ENCODE peak calls at places on chromosomes 1 and 21, in seven cellular contexts. One of them, this sample, is unnamed. For H3K36me3 and H3K4me1, the result is how much of the 10 kb centered on the place peaks cover.

GRCh38 chr1:28341591-28341990 is 12.8 kb downstream of the MED18 start:
- DNase-seq in mucosa of descending colon: no peak
- DNase-seq in IMR-90: peak
- DNase-seq in mesendoderm: peak
- DNase-seq in cardiac muscle cell: no peak
- DNase-seq in ovary: no peak
- DNase-seq in naive thymus-derived CD4-positive, alpha-beta T cell: no peak
- DNase-seq in this sample: no peak

GRCh38 chr1:154714638-154715037 is 106.7 kb upstream of the ADAR start:
- DNase-seq in IMR-90: peak
- DNase-seq in mucosa of descending colon: peak
- DNase-seq in ovary: no peak
- DNase-seq in mesendoderm: peak
- DNase-seq in naive thymus-derived CD4-positive, alpha-beta T cell: no peak
- DNase-seq in cardiac muscle cell: peak
- DNase-seq in this sample: no peak

GRCh38 chr1:248858096-248858890 is 592 bp downstream of the ZNF692 start:
- DNase-seq in ovary: peak
- DNase-seq in cardiac muscle cell: peak
- DNase-seq in IMR-90: peak
- DNase-seq in mucosa of descending colon: peak
- DNase-seq in mesendoderm: peak
- DNase-seq in naive thymus-derived CD4-positive, alpha-beta T cell: peak
- DNase-seq in this sample: no peak

GRCh38 chr1:39204441-39205081 is at the start of gene MACF1:
- DNase-seq in cardiac muscle cell: peak
- DNase-seq in mucosa of descending colon: peak
- DNase-seq in ovary: peak
- DNase-seq in naive thymus-derived CD4-positive, alpha-beta T cell: no peak
- DNase-seq in mesendoderm: peak
- DNase-seq in IMR-90: peak
- DNase-seq in this sample: no peak

GRCh38 chr1:16168622-16169021 is 12.8 kb upstream of the EPHA2 start:
- DNase-seq in mucosa of descending colon: peak
- DNase-seq in IMR-90: no peak
- DNase-seq in ovary: no peak
- DNase-seq in mesendoderm: no peak
- DNase-seq in cardiac muscle cell: no peak
- DNase-seq in naive thymus-derived CD4-positive, alpha-beta T cell: no peak
- DNase-seq in this sample: no peak

GRCh38 chr1:224509881-224510280 is 75.3 kb upstream of the WDR26 start:
- DNase-seq in mesendoderm: no peak
- DNase-seq in mucosa of descending colon: no peak
- DNase-seq in naive thymus-derived CD4-positive, alpha-beta T cell: no peak
- DNase-seq in IMR-90: peak
- DNase-seq in cardiac muscle cell: no peak
- DNase-seq in ovary: no peak
- DNase-seq in this sample: no peak

GRCh38 chr21:20997633-20998455 is at the start of gene NCAM2:
- DNase-seq in ovary: peak
- DNase-seq in mucosa of descending colon: peak
- DNase-seq in cardiac muscle cell: peak
- DNase-seq in mesendoderm: peak
- DNase-seq in IMR-90: peak
- DNase-seq in naive thymus-derived CD4-positive, alpha-beta T cell: peak
- DNase-seq in this sample: no peak

GRCh38 chr1:67687649-67688048 is 2.6 kb downstream of the GADD45A start:
- DNase-seq in mucosa of descending colon: no peak
- DNase-seq in mesendoderm: peak
- DNase-seq in IMR-90: peak
- DNase-seq in cardiac muscle cell: no peak
- DNase-seq in naive thymus-derived CD4-positive, alpha-beta T cell: no peak
- DNase-seq in ovary: no peak
- DNase-seq in this sample: no peak

GRCh38 chr1:225896937-225897549 is 8.1 kb upstream of the LEFTY1 start:
- DNase-seq in IMR-90: peak
- DNase-seq in naive thymus-derived CD4-positive, alpha-beta T cell: peak
- DNase-seq in mesendoderm: peak
- DNase-seq in mucosa of descending colon: peak
- DNase-seq in ovary: no peak
- DNase-seq in cardiac muscle cell: no peak
- DNase-seq in this sample: no peak

GRCh38 chr1:156864796-156865195 is 4.1 kb downstream of the NTRK1 start:
- DNase-seq in IMR-90: no peak
- DNase-seq in mucosa of descending colon: no peak
- DNase-seq in mesendoderm: no peak
- DNase-seq in naive thymus-derived CD4-positive, alpha-beta T cell: no peak
- DNase-seq in cardiac muscle cell: no peak
- DNase-seq in ovary: no peak
- DNase-seq in this sample: no peak

GRCh38 chr1:156868341-156868740 is 7.7 kb downstream of the NTRK1 start:
- DNase-seq in mesendoderm: no peak
- DNase-seq in ovary: no peak
- DNase-seq in mucosa of descending colon: no peak
- DNase-seq in naive thymus-derived CD4-positive, alpha-beta T cell: no peak
- DNase-seq in IMR-90: no peak
- DNase-seq in cardiac muscle cell: no peak
- DNase-seq in this sample: no peak

GRCh38 chr1:156865865-156866678 is 5.4 kb downstream of the NTRK1 start:
- DNase-seq in naive thymus-derived CD4-positive, alpha-beta T cell: no peak
- DNase-seq in cardiac muscle cell: no peak
- DNase-seq in ovary: no peak
- DNase-seq in IMR-90: no peak
- DNase-seq in mesendoderm: no peak
- DNase-seq in mucosa of descending colon: no peak
- DNase-seq in this sample: no peak

GRCh38 chr1:156865258-156865657 is 4.6 kb downstream of the NTRK1 start:
- DNase-seq in cardiac muscle cell: no peak
- DNase-seq in mesendoderm: no peak
- DNase-seq in naive thymus-derived CD4-positive, alpha-beta T cell: no peak
- DNase-seq in ovary: no peak
- DNase-seq in mucosa of descending colon: no peak
- DNase-seq in IMR-90: no peak
- DNase-seq in this sample: no peak

GRCh38 chr1:156866679-156867015 is 6.0 kb downstream of the NTRK1 start:
- DNase-seq in naive thymus-derived CD4-positive, alpha-beta T cell: no peak
- DNase-seq in cardiac muscle cell: peak
- DNase-seq in ovary: no peak
- DNase-seq in mucosa of descending colon: no peak
- DNase-seq in IMR-90: no peak
- DNase-seq in mesendoderm: no peak
- DNase-seq in this sample: no peak
- H3K36me3 ChIP-seq in naive thymus-derived CD4-positive, alpha-beta T cell: under half
- H3K36me3 ChIP-seq in cardiac muscle cell: under half
- H3K36me3 ChIP-seq in ovary: under half
- H3K36me3 ChIP-seq in mucosa of descending colon: under half
- H3K36me3 ChIP-seq in IMR-90: under half
- H3K36me3 ChIP-seq in mesendoderm: under half
- H3K36me3 ChIP-seq in this sample: under half

GRCh38 chr1:218353656-218354055 is 8.5 kb downstream of the TGFB2 start:
- DNase-seq in mesendoderm: no peak
- DNase-seq in naive thymus-derived CD4-positive, alpha-beta T cell: no peak
- DNase-seq in mucosa of descending colon: no peak
- DNase-seq in ovary: no peak
- DNase-seq in IMR-90: no peak
- DNase-seq in cardiac muscle cell: no peak
- DNase-seq in this sample: no peak

GRCh38 chr1:218357893-218358232 is 12.7 kb downstream of the TGFB2 start:
- DNase-seq in mucosa of descending colon: no peak
- DNase-seq in naive thymus-derived CD4-positive, alpha-beta T cell: no peak
- DNase-seq in cardiac muscle cell: no peak
- DNase-seq in mesendoderm: no peak
- DNase-seq in ovary: no peak
- DNase-seq in IMR-90: no peak
- DNase-seq in this sample: no peak

GRCh38 chr1:218361298-218362065 is 16.3 kb downstream of the TGFB2 start:
- DNase-seq in naive thymus-derived CD4-positive, alpha-beta T cell: no peak
- DNase-seq in mesendoderm: peak
- DNase-seq in mucosa of descending colon: no peak
- DNase-seq in IMR-90: peak
- DNase-seq in cardiac muscle cell: peak
- DNase-seq in ovary: no peak
- DNase-seq in this sample: no peak

GRCh38 chr1:218355269-218355668 is 10.1 kb downstream of the TGFB2 start:
- DNase-seq in mesendoderm: no peak
- DNase-seq in naive thymus-derived CD4-positive, alpha-beta T cell: no peak
- DNase-seq in ovary: no peak
- DNase-seq in mucosa of descending colon: no peak
- DNase-seq in IMR-90: no peak
- DNase-seq in cardiac muscle cell: no peak
- DNase-seq in this sample: no peak

DNA sequence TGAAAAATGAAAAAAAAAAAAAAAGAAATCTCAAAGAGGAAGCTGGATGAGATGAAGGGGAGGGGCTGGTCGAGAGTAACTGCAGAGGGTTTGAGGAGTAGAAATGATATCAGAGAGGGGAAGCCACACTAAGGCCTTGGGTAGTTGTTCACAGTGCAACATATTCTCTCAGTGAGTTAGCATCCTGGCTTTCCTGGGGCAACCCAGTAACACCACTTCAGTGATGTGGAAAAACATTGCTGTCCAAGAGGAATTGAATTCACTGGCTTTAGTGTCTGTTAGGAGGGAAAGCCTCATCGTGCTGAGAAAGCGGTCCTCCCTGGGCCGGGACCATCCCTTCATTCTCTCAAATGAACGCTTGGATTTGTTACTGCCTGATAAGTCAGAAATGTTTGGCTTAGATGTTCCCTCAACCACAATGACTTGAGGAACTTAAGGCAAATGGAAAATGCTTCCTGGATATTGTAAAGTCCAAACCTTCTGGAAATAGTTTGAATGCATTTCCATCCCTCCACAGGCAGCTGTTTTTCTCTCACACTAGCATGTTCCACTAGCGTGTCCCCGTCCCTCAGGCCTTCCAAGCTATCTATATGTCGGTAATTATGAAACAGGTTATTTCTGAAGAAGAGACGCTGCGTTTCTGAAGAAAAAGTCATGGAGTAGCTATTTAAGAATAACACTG is 12.2 kb downstream of the TGFB2 start:
- DNase-seq in mesendoderm: no peak
- DNase-seq in ovary: no peak
- DNase-seq in naive thymus-derived CD4-positive, alpha-beta T cell: no peak
- DNase-seq in IMR-90: no peak
- DNase-seq in mucosa of descending colon: no peak
- DNase-seq in cardiac muscle cell: no peak
- DNase-seq in this sample: no peak
- H3K4me1 ChIP-seq in mesendoderm: under half
- H3K4me1 ChIP-seq in ovary: under half
- H3K4me1 ChIP-seq in naive thymus-derived CD4-positive, alpha-beta T cell: under half
- H3K4me1 ChIP-seq in IMR-90: under half
- H3K4me1 ChIP-seq in mucosa of descending colon: under half
- H3K4me1 ChIP-seq in cardiac muscle cell: half or more
- H3K4me1 ChIP-seq in this sample: under half

GRCh38 chr1:35622510-35623171 is 18.7 kb downstream of the PSMB2 start:
- DNase-seq in mucosa of descending colon: no peak
- DNase-seq in cardiac muscle cell: no peak
- DNase-seq in ovary: no peak
- DNase-seq in IMR-90: no peak
- DNase-seq in mesendoderm: no peak
- DNase-seq in naive thymus-derived CD4-positive, alpha-beta T cell: no peak
- DNase-seq in this sample: no peak

GRCh38 chr1:35623832-35624231 is 17.5 kb downstream of the PSMB2 start:
- DNase-seq in naive thymus-derived CD4-positive, alpha-beta T cell: no peak
- DNase-seq in cardiac muscle cell: no peak
- DNase-seq in mesendoderm: no peak
- DNase-seq in IMR-90: no peak
- DNase-seq in ovary: no peak
- DNase-seq in mucosa of descending colon: no peak
- DNase-seq in this sample: no peak

GRCh38 chr1:35615440-35615839 is 25.9 kb downstream of the PSMB2 start:
- DNase-seq in IMR-90: no peak
- DNase-seq in ovary: no peak
- DNase-seq in mesendoderm: peak
- DNase-seq in mucosa of descending colon: no peak
- DNase-seq in cardiac muscle cell: no peak
- DNase-seq in naive thymus-derived CD4-positive, alpha-beta T cell: no peak
- DNase-seq in this sample: no peak

GRCh38 chr1:35619237-35620121 is 21.8 kb downstream of the PSMB2 start:
- DNase-seq in ovary: no peak
- DNase-seq in naive thymus-derived CD4-positive, alpha-beta T cell: no peak
- DNase-seq in mesendoderm: peak
- DNase-seq in cardiac muscle cell: peak
- DNase-seq in IMR-90: no peak
- DNase-seq in mucosa of descending colon: no peak
- DNase-seq in this sample: no peak
- H3K36me3 ChIP-seq in ovary: under half
- H3K36me3 ChIP-seq in naive thymus-derived CD4-positive, alpha-beta T cell: under half
- H3K36me3 ChIP-seq in mesendoderm: under half
- H3K36me3 ChIP-seq in cardiac muscle cell: under half
- H3K36me3 ChIP-seq in IMR-90: under half
- H3K36me3 ChIP-seq in mucosa of descending colon: under half
- H3K36me3 ChIP-seq in this sample: under half

GRCh38 chr1:101238681-101239094 is 1.9 kb downstream of the S1PR1 start:
- DNase-seq in naive thymus-derived CD4-positive, alpha-beta T cell: peak
- DNase-seq in cardiac muscle cell: peak
- DNase-seq in mucosa of descending colon: peak
- DNase-seq in IMR-90: peak
- DNase-seq in ovary: peak
- DNase-seq in mesendoderm: peak
- DNase-seq in this sample: no peak

GRCh38 chr1:101238041-101238515 is 1.3 kb downstream of the S1PR1 start:
- DNase-seq in ovary: no peak
- DNase-seq in naive thymus-derived CD4-positive, alpha-beta T cell: peak
- DNase-seq in cardiac muscle cell: peak
- DNase-seq in mucosa of descending colon: no peak
- DNase-seq in IMR-90: no peak
- DNase-seq in mesendoderm: no peak
- DNase-seq in this sample: no peak

GRCh38 chr1:101235696-101236545 is 898 bp upstream of the S1PR1 start:
- DNase-seq in IMR-90: peak
- DNase-seq in cardiac muscle cell: peak
- DNase-seq in naive thymus-derived CD4-positive, alpha-beta T cell: no peak
- DNase-seq in mesendoderm: peak
- DNase-seq in mucosa of descending colon: peak
- DNase-seq in ovary: peak
- DNase-seq in this sample: no peak

GRCh38 chr1:101236546-101237228 is at the start of gene S1PR1:
- DNase-seq in mucosa of descending colon: peak
- DNase-seq in mesendoderm: peak
- DNase-seq in ovary: peak
- DNase-seq in cardiac muscle cell: peak
- DNase-seq in IMR-90: peak
- DNase-seq in naive thymus-derived CD4-positive, alpha-beta T cell: peak
- DNase-seq in this sample: no peak

DNA sequence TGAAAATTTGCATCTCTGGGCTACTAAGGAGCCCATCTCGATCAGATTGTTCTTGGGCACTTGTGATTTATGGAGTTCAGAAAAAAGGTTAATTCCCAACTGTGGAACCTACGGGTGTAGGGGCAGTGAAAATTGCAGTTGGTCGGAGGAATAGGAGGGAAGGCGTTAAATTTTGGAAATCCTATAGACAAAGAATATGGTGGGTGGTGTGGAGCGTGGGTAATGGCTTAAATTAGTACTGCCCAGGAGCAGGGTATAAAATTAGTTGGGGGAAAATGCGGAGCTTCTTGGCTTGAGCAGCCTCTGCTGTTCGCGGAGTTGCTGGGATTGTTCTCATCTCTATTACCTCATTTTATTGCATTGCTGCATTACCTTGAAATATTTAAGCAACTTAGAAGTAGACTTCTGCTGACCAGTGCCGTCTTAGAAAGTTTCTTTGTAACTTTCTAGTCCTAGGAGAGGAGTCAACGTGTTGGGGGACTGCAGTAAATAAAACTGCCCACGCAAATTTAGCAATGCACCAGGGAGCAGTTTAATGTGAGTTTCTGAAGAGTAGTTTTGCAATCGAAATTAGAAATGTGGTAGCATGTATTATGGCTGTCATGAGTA is 514 bp downstream of the S1PR1 start:
- DNase-seq in mucosa of descending colon: peak
- DNase-seq in mesendoderm: peak
- DNase-seq in IMR-90: peak
- DNase-seq in cardiac muscle cell: peak
- DNase-seq in naive thymus-derived CD4-positive, alpha-beta T cell: peak
- DNase-seq in ovary: no peak
- DNase-seq in this sample: no peak
- H3K4me1 ChIP-seq in mucosa of descending colon: under half
- H3K4me1 ChIP-seq in mesendoderm: under half
- H3K4me1 ChIP-seq in IMR-90: under half
- H3K4me1 ChIP-seq in cardiac muscle cell: under half
- H3K4me1 ChIP-seq in naive thymus-derived CD4-positive, alpha-beta T cell: under half
- H3K4me1 ChIP-seq in ovary: under half
- H3K4me1 ChIP-seq in this sample: under half

This sample was measured in esophagus squamous epithelium.